ENCODE peak calls at places on chromosomes 2 and 18, in eight cellular contexts. M, R, W, I, X, T, N and B are unnamed samples.

GRCh38 chr2:239025951-239026461 is 178.1 kb downstream of the TWIST2 start:
- DNase-seq in M (no peak), R (no peak), W (no peak), I (no peak), X (no peak), T (no peak), N (peak; percentile 56), B (peak; percentile 54)

GRCh38 chr2:23900133-23900926 is 26.6 kb downstream of the ATAD2B start:
- DNase-seq in M (peak; percentile 24), R (peak; percentile 31), W (peak; percentile 57), I (no peak), X (no peak), T (no peak), N (no peak), B (no peak)

GRCh38 chr2:60961457-60961856 is 56.1 kb upstream of the PEX13 start:
- DNase-seq in M (no peak), R (peak; percentile 4), W (no peak), I (no peak), X (no peak), T (no peak), N (no peak), B (no peak)

GRCh38 chr2:178522950-178523595 is 42.8 kb downstream of the PLEKHA3 start:
- DNase-seq in M (peak; percentile 97), R (peak; percentile 68), W (peak; percentile 80), I (peak; percentile 82), X (peak; percentile 74), T (peak; percentile 80), N (peak; percentile 91), B (peak; percentile 90)

GRCh38 chr18:62716679-62717058 is 1.3 kb downstream of the PHLPP1 start:
- DNase-seq in M (peak; percentile 42), R (peak; percentile 18), W (peak; percentile 63), I (peak; percentile 54), X (no peak), T (peak; percentile 45), N (peak; percentile 73), B (peak; percentile 91)

GRCh38 chr2:232335859-232336215 is 42.7 kb upstream of the ALPP start:
- DNase-seq in M (no peak), R (no peak), W (peak; percentile 4), I (no peak), X (no peak), T (peak; percentile 14), N (peak; percentile 38), B (no peak)

GRCh38 chr18:46073474-46074331 is 1.6 kb upstream of the PSTPIP2 start:
- DNase-seq in M (peak; percentile 70), R (no peak), W (peak; percentile 39), I (no peak), X (peak; percentile 86), T (peak; percentile 35), N (no peak), B (no peak)

GRCh38 chr2:84946204-84947009 is 24.6 kb upstream of the KCMF1 start:
- DNase-seq in M (peak; percentile 30), R (peak; percentile 95), W (peak; percentile 77), I (no peak), X (no peak), T (peak; percentile 57), N (no peak), B (no peak)

GRCh38 chr18:79727211-79727610 is 47.6 kb downstream of the CTDP1 start:
- DNase-seq in M (no peak), R (no peak), W (no peak), I (no peak), X (no peak), T (no peak), N (no peak), B (no peak)

GRCh38 chr2:165529130-165529529 is 59.6 kb downstream of the CSRNP3 start:
- DNase-seq in M (no peak), R (no peak), W (no peak), I (no peak), X (no peak), T (no peak), N (no peak), B (no peak)

DNA sequence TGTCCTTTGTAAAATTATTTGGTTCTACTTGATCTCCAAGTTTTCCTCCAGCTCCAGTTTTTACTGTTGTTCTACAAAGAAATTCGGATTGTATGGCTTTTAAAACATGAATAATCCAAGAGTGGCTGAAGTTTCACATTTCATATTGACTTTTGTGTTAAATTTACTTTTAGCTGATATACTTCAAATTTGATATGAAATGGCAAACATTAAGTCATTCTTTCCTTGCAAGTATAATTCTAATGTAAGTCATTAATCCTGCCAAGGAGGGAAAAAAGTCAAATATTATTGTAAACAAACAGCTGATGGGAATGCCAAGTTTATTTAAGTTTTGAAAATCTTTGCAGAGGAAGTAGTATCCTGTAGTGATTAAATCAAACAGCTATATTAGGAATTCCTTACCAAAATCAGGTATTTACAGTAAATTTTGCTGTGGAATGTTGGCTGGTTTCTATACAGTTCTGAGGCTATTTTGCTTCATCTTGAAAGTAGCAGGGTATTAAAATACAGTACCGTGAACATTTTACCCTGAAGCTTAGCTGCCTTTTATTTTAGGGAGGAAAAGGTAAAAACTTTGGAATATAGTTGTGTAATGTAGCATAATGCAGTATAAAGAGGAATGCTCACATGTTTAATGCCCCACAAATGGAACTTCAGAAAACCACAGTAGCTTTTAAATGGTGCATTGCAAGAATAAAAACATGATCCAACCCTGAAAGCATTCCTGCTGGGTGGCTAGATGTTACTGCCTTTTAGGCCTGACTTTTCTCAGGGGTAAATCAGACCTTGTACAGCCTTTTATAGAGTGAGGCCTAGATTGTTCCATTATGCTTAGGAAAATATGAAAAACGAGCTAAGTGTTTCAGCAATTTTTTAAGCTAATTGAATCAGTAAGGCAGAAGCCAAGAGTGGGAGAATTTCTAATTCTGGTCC is 62.7 kb upstream of the NT5C1B start:
- DNase-seq in M (no peak), R (no peak), W (no peak), I (no peak), X (no peak), T (no peak), N (no peak), B (no peak)
- TF ChIP-seq EP300 in M (no peak), R (no peak), W (no peak), I (no peak), X (no peak), T (no peak), N (no peak), B (no peak)

DNA sequence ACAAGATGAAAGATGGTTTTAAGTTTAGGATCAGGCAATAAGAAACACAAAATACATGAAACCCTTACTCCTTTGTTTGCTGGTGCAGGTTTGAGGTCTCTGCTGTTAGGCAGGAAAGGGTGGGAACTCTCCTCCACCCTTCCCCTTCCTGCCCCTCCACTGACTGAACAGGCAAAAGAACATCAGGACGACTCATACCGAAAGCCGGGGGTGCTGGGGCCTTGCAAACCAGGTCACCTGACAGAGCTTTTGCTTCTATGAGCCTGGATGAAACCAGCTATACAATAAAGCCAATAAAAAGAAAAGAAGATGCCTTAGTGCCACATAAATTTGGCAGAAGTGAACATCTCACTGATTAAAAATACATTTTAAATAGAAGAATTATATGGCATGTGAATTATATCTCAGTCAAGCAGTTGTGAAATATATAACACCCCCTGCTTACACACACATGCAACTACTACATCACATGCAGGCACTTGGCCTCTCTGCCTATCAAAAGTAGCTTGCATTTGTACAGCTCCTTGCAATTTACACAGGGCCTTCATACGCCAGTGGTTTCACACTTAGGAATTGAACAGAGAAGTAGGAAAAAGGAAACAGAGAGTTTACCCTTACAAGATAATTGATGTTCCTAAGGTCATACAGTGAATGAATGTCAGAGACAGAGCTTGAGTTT is 215.1 kb upstream of the TRIB2 start:
- DNase-seq in M (no peak), R (no peak), W (peak; percentile 34), I (no peak), X (peak; percentile 15), T (no peak), N (peak; percentile 69), B (peak; percentile 60)
- H3K4me3 ChIP-seq in M (no peak overlapping the region), R (no peak overlapping the region), W (no peak overlapping the region), I (no peak overlapping the region), X (no peak overlapping the region), T (no peak overlapping the region), N (no peak overlapping the region), B (no peak overlapping the region)

DNA sequence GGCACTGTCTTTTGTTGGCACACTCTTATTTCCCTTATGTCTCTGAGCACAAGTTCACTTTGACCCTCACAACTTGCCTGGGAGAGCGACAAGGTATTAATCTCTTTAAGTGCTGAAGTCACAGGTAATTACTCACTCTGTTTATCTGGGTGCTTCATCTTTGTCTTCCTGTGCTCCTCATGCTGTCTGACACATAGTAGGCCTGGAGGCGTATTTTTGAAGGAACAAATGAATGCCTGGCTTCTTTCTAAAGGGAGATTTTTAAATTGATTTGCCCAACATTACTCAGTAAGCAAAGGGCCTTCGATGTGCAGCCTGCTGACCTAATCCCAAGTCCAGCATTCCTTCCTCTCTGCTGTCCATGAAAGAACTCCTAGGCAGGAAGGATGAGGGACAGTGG is 507.1 kb upstream of the TNP1 start:
- DNase-seq in M (no peak), R (no peak), W (no peak), I (no peak), X (no peak), T (no peak), N (no peak), B (no peak)
- TF ChIP-seq EP300 in M (no peak), R (no peak), W (no peak), I (no peak), X (no peak), T (no peak), N (no peak), B (no peak)

DNA sequence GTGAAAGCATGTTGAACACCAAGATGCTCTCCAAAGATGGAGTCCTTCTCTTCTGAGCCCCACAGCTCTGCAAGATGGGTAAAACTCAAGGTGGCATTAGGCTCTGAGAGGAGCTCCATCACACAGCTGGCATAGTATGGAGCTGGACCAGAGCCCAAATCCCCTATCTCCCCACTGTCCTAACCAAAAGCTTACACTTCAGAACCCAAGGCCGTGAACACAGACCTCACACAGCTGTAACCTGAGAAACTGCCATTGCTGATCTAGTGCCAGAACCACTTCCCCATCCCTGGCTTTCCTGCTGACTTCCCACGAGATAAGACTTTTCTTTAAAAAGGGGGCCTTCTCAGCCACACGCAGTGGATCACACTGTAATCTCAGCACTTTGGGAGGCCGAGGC is 25.0 kb downstream of the TTC32 start:
- DNase-seq in M (no peak), R (no peak), W (no peak), I (no peak), X (no peak), T (no peak), N (no peak), B (no peak)
- H3K4me3 ChIP-seq in M (no peak overlapping the region), R (no peak overlapping the region), W (no peak overlapping the region), I (no peak overlapping the region), X (no peak overlapping the region), T (no peak overlapping the region), N (no peak overlapping the region), B (no peak overlapping the region)